ENCODE peak calls at places on chromosomes 16 and 17, in seven cellular contexts. H is GF-D8; B is mucosa of descending colon; S is stimulated activated CD8-positive, alpha-beta memory T cell treated with anti-CD3 and anti-CD28 coated beads, Interleukin-7, amount 100 ng/mL, for 1 hour; J is cardiac muscle cell; T is CD4-positive, alpha-beta T cell; K is caudate nucleus. E is an unnamed sample.

GRCh38 chr16:70691223-70692129 is 5.6 kb upstream of the MTSS2 start:
- DNase-seq in H (no peak), B (peak; percentile 66), S (no peak), J (peak; percentile 96), T (no peak), K (peak; percentile 41), E (no peak)

GRCh38 chr17:43784628-43785101 is 4.4 kb downstream of the CFAP97D1 start:
- DNase-seq in H (no peak), B (no peak), S (no peak), J (peak; percentile 54), T (no peak), K (no peak), E (no peak)

GRCh38 chr16:86026136-86026905 is 127.4 kb downstream of the IRF8 start:
- DNase-seq in H (no peak), B (peak; percentile 42), S (no peak), J (no peak), T (no peak), K (no peak), E (no peak)

GRCh38 chr16:81600275-81600674 is 155.7 kb downstream of the CMIP start:
- DNase-seq in H (no peak), B (no peak), S (no peak), J (peak; percentile 71), T (no peak), K (no peak), E (no peak)

GRCh38 chr17:74126959-74127358 is 76.5 kb upstream of the RPL38 start:
- DNase-seq in H (no peak), B (no peak), S (no peak), J (no peak), T (no peak), K (no peak), E (no peak)

GRCh38 chr16:23384878-23385277 is 68.1 kb downstream of the COG7 start:
- DNase-seq in H (no peak), B (no peak), S (no peak), J (no peak), T (no peak), K (no peak), E (peak; percentile 16)

GRCh38 chr16:705748-706188 is at the start of gene FBXL16:
- DNase-seq in H (no peak), B (no peak), S (no peak), J (no peak), T (no peak), K (peak; percentile 48), E (no peak)

GRCh38 chr16:88941933-88942909 is 34.8 kb downstream of the CBFA2T3 start:
- DNase-seq in H (no peak), B (peak; percentile 60), S (peak; percentile 24), J (peak; percentile 25), T (peak; percentile 48), K (peak; percentile 8), E (no peak)